ENCODE peak calls at places on chromosome 9, in nine cellular contexts. R is kidney epithelial cell, O is fibroblast of mammary gland, H is HCT116, K is Peyer's patch, U is astrocyte of the cerebellum, P is endodermal cell, Y is A673, T is osteoblast. W is an unnamed sample.
A peak's percentile ranks its signal among the peaks of the same experiment; 100 is the strongest.

GRCh38 chr9:99389087-99390033 is 167.3 kb downstream of the SEC61B start:
- DNase-seq in H (no peak), T (no peak), P (no peak), O (peak; percentile 50), U (no peak), Y (no peak), K (no peak), R (no peak), W (no peak)

GRCh38 chr9:86387376-86387775 is 33.2 kb upstream of the TUT7 start:
- DNase-seq in K (no peak), U (no peak), R (no peak), H (no peak), T (no peak), P (no peak), O (no peak), Y (no peak), W (no peak)

GRCh38 chr9:100222674-100223073 is 123.6 kb downstream of the INVS start:
- DNase-seq in K (no peak), R (no peak), U (peak; percentile 29), Y (peak; percentile 69), P (no peak), H (no peak), O (peak; percentile 56), T (peak; percentile 86), W (no peak)

GRCh38 chr9:23851024-23851629 is 25.1 kb upstream of the ELAVL2 start:
- DNase-seq in O (peak; percentile 1), R (no peak), T (peak; percentile 58), P (peak; percentile 85), Y (no peak), H (no peak), K (no peak), U (no peak), W (peak; percentile 17)

GRCh38 chr9:70765935-70766334 is 351.5 kb upstream of the KLF9 start:
- DNase-seq in T (no peak), Y (no peak), K (no peak), P (no peak), R (no peak), O (no peak), H (no peak), U (no peak), W (no peak)

GRCh38 chr9:2676466-2676865 is 40.8 kb upstream of the KCNV2 start:
- DNase-seq in Y (no peak), K (no peak), T (no peak), R (no peak), O (no peak), H (no peak), U (no peak), P (no peak), W (no peak)

GRCh38 chr9:35313911-35314310 is 152.1 kb downstream of the UNC13B start:
- DNase-seq in H (no peak), Y (peak; percentile 7), U (peak; percentile 31), K (no peak), P (no peak), T (no peak), R (no peak), O (peak; percentile 72), W (no peak)

GRCh38 chr9:92947268-92948031 is at the start of gene FGD3:
- DNase-seq in R (no peak), Y (peak; percentile 41), K (no peak), H (no peak), U (no peak), O (no peak), P (peak; percentile 73), T (peak; percentile 92), W (no peak)

GRCh38 chr9:3941758-3942157 is 358.1 kb downstream of the GLIS3 start:
- DNase-seq in T (no peak), H (no peak), U (no peak), O (no peak), K (no peak), Y (no peak), R (no peak), P (no peak), W (no peak)

GRCh38 chr9:135857371-135857786 is 50.0 kb downstream of the CAMSAP1 start:
- DNase-seq in T (peak; percentile 72), P (no peak), R (no peak), O (peak; percentile 28), U (peak; percentile 15), Y (no peak), H (no peak), K (no peak), W (no peak)

GRCh38 chr9:111632695-111633388 is 1.7 kb downstream of the DNAJC25 start:
- DNase-seq in K (no peak), Y (peak; percentile 77), R (no peak), T (no peak), H (no peak), P (no peak), U (no peak), O (no peak), W (no peak)

GRCh38 chr9:27473135-27473534 is 51.0 kb upstream of the IFNK start:
- DNase-seq in P (no peak), K (no peak), H (no peak), Y (no peak), O (peak; percentile 53), R (no peak), U (no peak), T (peak; percentile 30), W (no peak)

GRCh38 chr9:137077758-137078693 is 709 bp downstream of the UAP1L1 start:
- DNase-seq in Y (no peak), T (peak; percentile 91), K (peak; percentile 64), U (no peak), O (no peak), R (no peak), H (no peak), P (peak; percentile 65), W (peak; percentile 66)

GRCh38 chr9:79573697-79573976 is 1.9 kb downstream of the TLE4 start:
- DNase-seq in H (no peak), K (no peak), T (no peak), R (no peak), P (no peak), O (no peak), U (no peak), Y (no peak), W (no peak)

DNA sequence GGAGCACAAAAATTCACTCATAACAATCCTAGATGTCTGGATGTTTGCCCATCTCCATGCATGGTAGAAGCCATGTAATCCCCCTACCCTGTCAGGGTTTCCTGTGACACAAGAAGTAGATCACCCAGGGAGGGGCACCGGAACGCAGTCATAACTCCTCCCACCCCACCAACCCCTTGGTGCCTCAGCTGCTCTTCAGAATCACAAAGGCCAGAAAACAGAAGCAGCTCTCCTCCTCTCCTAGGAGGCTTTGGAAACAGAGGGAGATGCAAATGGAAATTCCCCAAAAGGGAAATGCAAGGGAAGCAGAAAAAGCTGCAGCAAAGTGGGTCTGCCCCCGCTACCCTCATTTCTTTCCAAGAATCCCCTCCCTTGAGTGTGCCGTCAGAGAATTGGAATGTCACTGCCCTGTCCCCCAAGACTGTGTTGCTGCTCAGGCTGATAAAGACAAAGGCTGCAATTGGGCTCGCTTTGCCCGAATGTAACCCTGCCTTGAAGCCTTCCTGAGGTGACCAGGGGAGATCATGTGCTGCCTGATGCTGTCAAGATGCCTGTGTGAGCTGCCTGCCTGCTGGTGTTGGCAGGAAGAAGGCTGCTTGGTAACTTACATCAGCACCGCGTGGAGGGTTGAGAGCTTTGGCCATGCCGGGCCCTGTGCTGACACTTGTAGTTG is 65.5 kb upstream of the ABCA1 start:
- DNase-seq in K (peak; percentile 46), P (peak; percentile 91), H (no peak), T (peak; percentile 85), O (peak; percentile 67), Y (no peak), R (no peak), U (no peak), W (peak; percentile 50)
- H3K4me3 ChIP-seq in K (no peak overlapping the region), P (no peak overlapping the region), H (no peak overlapping the region), T (no peak overlapping the region), O (no peak overlapping the region), Y (no peak overlapping the region), R (no peak overlapping the region), U (no peak overlapping the region), W (no peak overlapping the region)

GRCh38 chr9:36765077-36765390 is 192.3 kb downstream of the MELK start:
- DNase-seq in U (no peak), P (no peak), Y (no peak), R (no peak), K (no peak), H (no peak), T (peak; percentile 45), O (no peak), W (no peak)
- H3K4me3 ChIP-seq in U (no peak overlapping the region), P (no peak overlapping the region), Y (peak overlapping the region; percentile 47), R (no peak overlapping the region), K (peak overlapping the region; percentile 55), H (peak overlapping the region; percentile 73), T (no peak overlapping the region), O (no peak overlapping the region), W (no peak overlapping the region)

DNA sequence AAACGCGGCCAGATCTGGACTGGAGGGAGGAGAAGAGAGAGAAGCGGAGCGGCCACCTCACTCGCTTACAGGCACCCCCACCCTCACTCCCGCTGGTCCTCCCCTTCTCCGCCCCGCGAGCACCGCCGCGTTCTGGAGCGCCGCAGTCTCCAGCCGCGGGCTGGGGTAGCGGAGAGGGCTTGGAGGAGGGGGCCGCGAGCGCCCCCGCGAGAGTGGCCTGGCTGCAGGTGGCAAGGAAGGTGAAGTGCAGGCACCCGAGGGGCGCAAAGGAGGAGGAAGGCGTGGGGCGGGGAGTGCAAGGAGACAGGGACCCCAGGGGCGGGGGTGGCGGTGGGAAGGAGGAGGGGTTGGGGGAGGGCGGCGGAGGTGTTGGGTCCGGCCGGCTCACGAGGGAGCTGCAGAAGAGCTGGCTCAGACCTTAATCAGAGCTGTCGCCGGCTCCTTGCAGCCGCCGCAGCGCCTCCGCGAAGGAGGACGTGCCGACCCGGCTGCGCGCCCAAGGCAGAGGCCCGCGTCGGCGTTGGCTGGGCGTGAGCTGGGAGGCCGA is at the start of gene DMRT3:
- DNase-seq in Y (no peak), T (peak; percentile 84), O (no peak), P (peak; percentile 89), H (no peak), K (no peak), U (no peak), R (no peak), W (no peak)
- H3K4me3 ChIP-seq in Y (no peak within 1 kb of the TSS), T (no peak within 1 kb of the TSS), O (no peak within 1 kb of the TSS), P (peak within 1 kb of the TSS; percentile 62), H (no peak within 1 kb of the TSS), K (no peak within 1 kb of the TSS), U (no peak within 1 kb of the TSS), R (peak within 1 kb of the TSS; percentile 37), W (no peak within 1 kb of the TSS)

DNA sequence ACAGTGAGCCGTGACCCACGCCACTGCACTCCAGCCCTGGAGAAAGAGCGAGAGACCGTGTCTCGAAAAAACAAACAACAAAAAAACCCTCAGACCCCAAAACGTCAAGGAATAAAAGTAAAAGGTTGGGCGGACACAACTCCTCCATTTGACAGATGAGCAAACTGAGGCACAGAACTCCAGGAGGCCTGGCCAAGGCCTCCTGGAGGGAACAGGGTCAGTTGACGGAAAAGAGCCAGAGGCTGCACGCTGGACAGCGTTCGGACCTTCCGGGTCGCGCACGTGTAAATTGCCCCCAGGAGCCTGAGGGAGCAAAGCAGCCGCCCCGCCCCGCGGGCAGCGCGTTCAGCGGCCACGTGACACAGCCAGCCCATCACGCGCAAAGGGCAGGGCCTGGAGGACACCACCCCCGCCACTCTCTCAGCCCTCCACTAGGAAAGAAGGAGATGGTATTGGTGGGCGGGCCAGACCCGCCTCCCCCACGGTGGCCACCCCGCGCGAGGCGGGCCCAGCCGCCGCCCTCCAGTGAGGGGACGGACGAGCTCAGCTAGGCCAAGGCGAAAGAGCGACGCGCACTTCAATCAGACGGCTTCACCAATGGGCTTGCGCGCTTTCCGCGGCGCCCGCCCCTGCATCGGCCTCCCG is 81.5 kb downstream of the PTPDC1 start:
- DNase-seq in R (peak; percentile 89), T (peak; percentile 99), Y (peak; percentile 99), U (peak; percentile 97), H (peak; percentile 97), K (peak; percentile 94), P (peak; percentile 99), O (peak; percentile 98), W (peak; percentile 97)
- H3K4me3 ChIP-seq in R (peak overlapping the region; percentile 87), T (peak overlapping the region; percentile 92), Y (peak overlapping the region; percentile 67), U (peak overlapping the region; percentile 57), H (peak overlapping the region; percentile 74), K (peak overlapping the region; percentile 97), P (peak overlapping the region; percentile 72), O (peak overlapping the region; percentile 20), W (peak overlapping the region; percentile 87)